ENCODE peak calls at places on chromosomes 16 and 17, in nine cellular contexts. R, N, Y, U, K, G, T, C and Q are unnamed samples.

GRCh38 chr17:64128787-64129514 is 993 bp downstream of the ERN1 start:
- DNase-seq in Y (peak; percentile 59), K (no peak), N (peak; percentile 22), U (no peak), T (no peak), R (no peak), G (peak; percentile 49), C (no peak), Q (no peak)

GRCh38 chr17:61211233-61211632 is 188.4 kb upstream of the TBX2 start:
- DNase-seq in N (no peak), C (no peak), Y (no peak), K (no peak), G (no peak), U (no peak), R (no peak), T (no peak), Q (no peak)

GRCh38 chr17:48335858-48336500 is 94.0 kb downstream of the SKAP1 start:
- DNase-seq in R (no peak), N (peak; percentile 38), U (peak; percentile 19), G (peak; percentile 82), K (no peak), Y (no peak), T (no peak), C (no peak), Q (no peak)

GRCh38 chr17:29958947-29959657 is 17.7 kb downstream of the EFCAB5 start:
- DNase-seq in R (no peak), Y (no peak), K (no peak), N (peak; percentile 80), C (no peak), G (peak; percentile 54), T (no peak), U (no peak), Q (no peak)

GRCh38 chr16:4801051-4801961 is 1.1 kb downstream of the ROGDI start:
- DNase-seq in U (no peak), R (no peak), Y (no peak), C (no peak), T (no peak), N (no peak), K (no peak), G (no peak), Q (no peak)

GRCh38 chr16:84243732-84244131 is 3.9 kb upstream of the KCNG4 start:
- DNase-seq in T (no peak), G (peak; percentile 11), K (no peak), Y (no peak), R (no peak), C (no peak), U (no peak), N (no peak), Q (no peak)

GRCh38 chr17:77206557-77206956 is 65.8 kb downstream of the SEC14L1 start:
- DNase-seq in G (peak; percentile 55), R (no peak), T (no peak), N (no peak), C (no peak), Y (no peak), U (no peak), K (no peak), Q (no peak)

GRCh38 chr16:81711609-81712329 is 67.3 kb upstream of the PLCG2 start:
- DNase-seq in G (peak; percentile 94), C (no peak), U (no peak), R (no peak), Y (no peak), T (no peak), K (no peak), N (peak; percentile 89), Q (no peak)

GRCh38 chr16:66512589-66513404 is 37.1 kb downstream of the TK2 start:
- DNase-seq in R (no peak), N (peak; percentile 26), C (no peak), G (peak; percentile 79), U (no peak), K (no peak), Y (no peak), T (no peak), Q (no peak)

GRCh38 chr16:89707695-89708094 is 6.2 kb upstream of the SPATA2L start:
- DNase-seq in Y (no peak), K (no peak), T (no peak), U (no peak), R (no peak), C (no peak), N (no peak), G (no peak), Q (no peak)

GRCh38 chr17:7982171-7982570 is 20.2 kb upstream of the GUCY2D start:
- DNase-seq in T (no peak), K (no peak), U (no peak), N (peak; percentile 69), C (no peak), R (no peak), G (peak; percentile 83), Y (no peak), Q (no peak)

GRCh38 chr17:72116692-72117469 is 3.9 kb upstream of the SOX9 start:
- DNase-seq in T (peak; percentile 22), G (no peak), K (no peak), N (no peak), C (no peak), U (no peak), R (no peak), Y (no peak), Q (no peak)

DNA sequence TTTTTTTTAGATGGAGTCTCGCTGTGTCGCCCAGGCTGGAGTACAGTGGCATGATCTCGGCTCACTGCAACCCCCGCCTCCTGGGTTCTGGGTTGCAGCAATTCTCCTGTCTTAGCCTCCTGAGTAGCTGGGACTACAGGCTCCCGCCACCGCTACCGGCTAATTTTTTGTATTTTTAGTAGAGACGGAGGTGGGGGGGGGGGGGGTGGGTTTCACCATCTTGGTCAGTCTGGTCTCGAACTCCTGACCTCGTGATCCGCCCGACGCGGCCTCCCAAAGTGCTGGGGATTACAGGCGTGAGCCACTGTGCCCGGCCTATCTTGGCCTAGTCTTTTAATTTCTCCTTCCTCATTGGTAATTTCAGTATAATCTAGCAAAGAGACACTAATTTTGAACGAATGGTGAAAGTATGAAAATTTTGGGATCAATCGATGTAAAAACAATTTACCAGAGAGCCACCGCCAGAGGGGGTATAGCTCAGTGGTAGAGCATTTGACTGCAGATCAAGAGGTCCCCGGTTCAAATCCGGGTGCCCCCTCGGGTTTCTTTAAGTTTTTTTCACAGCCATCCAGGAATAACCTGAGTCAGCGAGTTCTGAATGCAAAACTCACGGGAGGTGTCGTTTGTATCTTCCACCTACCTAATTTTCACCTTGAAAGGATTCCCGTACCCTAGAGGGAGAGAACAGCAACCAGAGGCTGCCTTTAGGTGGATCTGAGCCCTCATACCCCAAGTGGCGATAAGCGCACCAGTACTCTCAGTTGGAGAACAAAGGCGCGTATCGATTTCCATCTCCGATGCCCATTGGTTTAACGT is 2.5 kb upstream of the LASP1 start:
- DNase-seq in U (no peak), R (no peak), N (peak; percentile 77), G (peak; percentile 89), K (no peak), Y (no peak), C (peak; percentile 64), T (peak; percentile 74), Q (peak; percentile 54)
- TF ChIP-seq CTCF in U (peak; percentile 46), R (peak; percentile 25), N (peak; percentile 63), G (no peak), K (no peak), Y (peak; percentile 48), C (peak; percentile 39), T (peak; percentile 50), Q (no peak)

GRCh38 chr16:80273635-80274538 is 266.9 kb upstream of the DYNLRB2 start:
- DNase-seq in K (no peak), G (peak; percentile 43), U (no peak), T (no peak), R (no peak), C (no peak), Y (no peak), N (no peak), Q (no peak)

GRCh38 chr16:80274576-80275191 is 266.1 kb upstream of the DYNLRB2 start:
- DNase-seq in K (no peak), G (peak; percentile 51), T (no peak), U (no peak), R (no peak), N (peak; percentile 11), C (no peak), Y (no peak), Q (no peak)

GRCh38 chr16:80280557-80280956 is 260.2 kb upstream of the DYNLRB2 start:
- DNase-seq in Y (no peak), K (no peak), N (no peak), C (no peak), T (no peak), R (no peak), U (no peak), G (no peak), Q (no peak)

GRCh38 chr16:80277182-80277581 is 263.6 kb upstream of the DYNLRB2 start:
- DNase-seq in U (no peak), K (no peak), C (no peak), G (no peak), R (no peak), N (no peak), Y (no peak), T (no peak), Q (peak; percentile 61)
- TF ChIP-seq CTCF in U (no peak), K (no peak), C (no peak), G (no peak), R (no peak), N (no peak), Y (no peak), T (no peak), Q (peak; percentile 65)

GRCh38 chr17:80926601-80927250 is 64.9 kb upstream of the CHMP6 start:
- DNase-seq in N (no peak), K (no peak), R (no peak), Y (no peak), U (no peak), G (no peak), C (no peak), T (no peak), Q (no peak)
- TF ChIP-seq CTCF in N (no peak), K (no peak), R (no peak), Y (no peak), U (no peak), G (no peak), C (no peak), T (no peak), Q (peak; percentile 9)

GRCh38 chr16:30633526-30633925 is 17.2 kb upstream of the PRR14 start:
- DNase-seq in Y (no peak), T (no peak), G (no peak), R (no peak), K (no peak), U (no peak), C (no peak), N (no peak), Q (no peak)

GRCh38 chr16:30641378-30641982 is 9.3 kb upstream of the PRR14 start:
- DNase-seq in R (no peak), G (no peak), N (no peak), K (no peak), C (no peak), U (no peak), T (no peak), Y (no peak), Q (no peak)

GRCh38 chr16:30636599-30636998 is 14.2 kb upstream of the PRR14 start:
- DNase-seq in C (no peak), Y (no peak), U (no peak), R (no peak), N (no peak), T (no peak), K (no peak), G (no peak), Q (no peak)

GRCh38 chr16:30637952-30638351 is 12.8 kb upstream of the PRR14 start:
- DNase-seq in Y (no peak), U (no peak), N (peak; percentile 74), G (peak; percentile 69), C (no peak), R (no peak), K (no peak), T (no peak), Q (no peak)
- TF ChIP-seq CTCF in Y (no peak), U (peak; percentile 36), N (peak; percentile 74), G (peak; percentile 60), C (no peak), R (peak; percentile 17), K (peak; percentile 5), T (no peak), Q (no peak)